ENCODE peak calls at places on chromosomes 13 and 19, in eight cellular contexts. P, A, L, Z, Y, S, U and W are unnamed samples.

GRCh38 chr13:101144808-101145419 is 271.4 kb downstream of the NALCN start:
- DNase-seq in P (peak), A (peak), L (no peak), Z (peak), Y (peak), S (no peak), U (no peak), W (peak)

GRCh38 chr13:95749545-95749944 is 72.6 kb downstream of the DNAJC3 start:
- DNase-seq in P (no peak), A (no peak), L (no peak), Z (no peak), Y (no peak), S (no peak), U (no peak), W (no peak)

GRCh38 chr19:51250786-51251452 is at the start of gene SIGLECL1:
- DNase-seq in P (no peak), A (no peak), L (no peak), Z (no peak), Y (no peak), S (no peak), U (no peak), W (no peak)

GRCh38 chr13:113558461-113558860 is 26.1 kb upstream of the TFDP1 start:
- DNase-seq in P (no peak), A (no peak), L (no peak), Z (no peak), Y (no peak), S (no peak), U (no peak), W (no peak)

GRCh38 chr13:96403241-96403640 is 313.3 kb downstream of the HS6ST3 start:
- DNase-seq in P (no peak), A (no peak), L (no peak), Z (no peak), Y (no peak), S (no peak), U (no peak), W (no peak)

GRCh38 chr19:7941895-7942596 is 1.4 kb downstream of the TIMM44 start:
- DNase-seq in P (no peak), A (no peak), L (no peak), Z (no peak), Y (no peak), S (no peak), U (no peak), W (no peak)

GRCh38 chr13:32537580-32538233 is 888 bp downstream of the N4BP2L2 start:
- DNase-seq in P (peak), A (no peak), L (peak), Z (no peak), Y (no peak), S (peak), U (peak), W (no peak)

GRCh38 chr13:111484129-111484925 is 163.9 kb downstream of the TEX29 start:
- DNase-seq in P (no peak), A (no peak), L (no peak), Z (peak), Y (no peak), S (no peak), U (no peak), W (no peak)

GRCh38 chr13:21005193-21005592 is 56.2 kb downstream of the LATS2 start:
- DNase-seq in P (no peak), A (no peak), L (no peak), Z (no peak), Y (no peak), S (no peak), U (no peak), W (no peak)

GRCh38 chr19:32876919-32877285 is 7.3 kb upstream of the SLC7A9 start:
- DNase-seq in P (peak), A (peak), L (no peak), Z (no peak), Y (peak), S (no peak), U (no peak), W (no peak)

DNA sequence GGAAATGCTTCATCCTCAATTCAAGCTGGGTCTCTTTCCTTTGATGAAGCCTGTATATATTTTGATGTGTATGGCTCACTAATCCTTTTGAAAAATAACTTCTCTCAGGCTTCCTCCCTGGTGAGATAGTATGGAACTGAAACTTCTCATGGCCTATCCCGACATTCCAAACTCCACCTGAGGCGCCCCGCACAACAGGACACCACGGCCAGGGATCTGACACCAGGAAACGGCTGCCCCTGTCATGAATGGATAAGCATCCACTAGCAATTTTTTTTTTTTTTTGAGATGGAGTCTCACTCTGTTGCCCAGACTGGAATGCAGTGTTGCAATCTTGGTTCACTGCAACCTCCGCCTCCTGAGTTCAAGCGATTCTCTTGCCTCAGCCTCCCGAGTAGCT is 16.4 kb downstream of the SLC7A1 start:
- DNase-seq in P (no peak), A (no peak), L (no peak), Z (no peak), Y (no peak), S (no peak), U (no peak), W (no peak)
- TF ChIP-seq CTCF in P (no peak), A (no peak), L (no peak), Z (no peak), Y (no peak), S (no peak), U (no peak), W (no peak)

DNA sequence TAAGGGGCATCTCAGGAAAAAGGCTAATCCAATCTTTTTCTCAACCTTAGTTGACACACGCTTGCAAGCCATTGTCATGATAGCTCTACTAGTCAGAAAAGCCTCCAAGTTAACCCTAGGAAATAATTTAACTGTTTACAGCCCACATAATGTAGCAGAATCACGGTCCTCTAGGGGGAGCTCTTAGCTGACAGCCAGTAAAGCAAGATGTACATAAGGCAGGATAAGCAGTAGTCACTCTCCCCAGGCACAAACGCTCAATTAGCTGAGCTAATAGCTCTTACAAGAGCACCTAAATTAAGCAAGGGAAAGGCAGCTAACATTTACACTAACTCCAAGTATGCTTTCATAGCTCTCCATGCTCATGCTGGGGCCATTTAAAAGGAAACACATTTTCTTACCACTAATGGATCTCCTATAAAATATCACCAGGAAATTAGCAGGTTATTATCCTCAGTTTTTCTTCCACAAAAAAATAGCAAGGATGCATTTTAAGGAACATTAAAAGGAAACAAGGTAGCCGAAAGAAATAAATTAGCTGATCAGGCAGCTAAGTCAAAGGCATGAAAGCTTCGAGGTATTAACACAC is 33.7 kb upstream of the ZSCAN5A start:
- DNase-seq in P (peak), A (peak), L (no peak), Z (peak), Y (no peak), S (no peak), U (no peak), W (no peak)
- TF ChIP-seq CTCF in P (peak), A (peak), L (no peak), Z (peak), Y (peak), S (no peak), U (no peak), W (peak)

GRCh38 chr19:17999685-18000479 is 8.1 kb upstream of the ARRDC2 start:
- DNase-seq in P (no peak), A (no peak), L (no peak), Z (no peak), Y (no peak), S (no peak), U (peak), W (no peak)

GRCh38 chr19:17996826-17997316 is 11.1 kb upstream of the ARRDC2 start:
- DNase-seq in P (peak), A (peak), L (peak), Z (peak), Y (peak), S (peak), U (peak), W (peak)

GRCh38 chr19:18000480-18000980 is 7.4 kb upstream of the ARRDC2 start:
- DNase-seq in P (no peak), A (no peak), L (no peak), Z (peak), Y (no peak), S (no peak), U (no peak), W (no peak)

GRCh38 chr19:17998827-17999150 is 9.2 kb upstream of the ARRDC2 start:
- DNase-seq in P (no peak), A (no peak), L (no peak), Z (no peak), Y (no peak), S (no peak), U (no peak), W (no peak)

GRCh38 chr19:17997969-17998826 is 9.8 kb upstream of the ARRDC2 start:
- DNase-seq in P (no peak), A (peak), L (no peak), Z (peak), Y (no peak), S (no peak), U (peak), W (no peak)
- TF ChIP-seq CTCF in P (peak), A (no peak), L (no peak), Z (peak), Y (peak), S (no peak), U (no peak), W (peak)

GRCh38 chr19:29214411-29214810 is 1.5 kb upstream of the UQCRFS1 start:
- DNase-seq in P (no peak), A (no peak), L (no peak), Z (no peak), Y (no peak), S (no peak), U (no peak), W (no peak)

GRCh38 chr19:29212614-29213573 is at the start of gene UQCRFS1:
- DNase-seq in P (peak), A (peak), L (peak), Z (peak), Y (peak), S (peak), U (peak), W (peak)

GRCh38 chr19:29215322-29215845 is 2.4 kb upstream of the UQCRFS1 start:
- DNase-seq in P (no peak), A (no peak), L (no peak), Z (no peak), Y (no peak), S (no peak), U (no peak), W (no peak)

GRCh38 chr19:29217591-29217990 is 4.6 kb upstream of the UQCRFS1 start:
- DNase-seq in P (no peak), A (no peak), L (no peak), Z (no peak), Y (no peak), S (no peak), U (no peak), W (no peak)

DNA sequence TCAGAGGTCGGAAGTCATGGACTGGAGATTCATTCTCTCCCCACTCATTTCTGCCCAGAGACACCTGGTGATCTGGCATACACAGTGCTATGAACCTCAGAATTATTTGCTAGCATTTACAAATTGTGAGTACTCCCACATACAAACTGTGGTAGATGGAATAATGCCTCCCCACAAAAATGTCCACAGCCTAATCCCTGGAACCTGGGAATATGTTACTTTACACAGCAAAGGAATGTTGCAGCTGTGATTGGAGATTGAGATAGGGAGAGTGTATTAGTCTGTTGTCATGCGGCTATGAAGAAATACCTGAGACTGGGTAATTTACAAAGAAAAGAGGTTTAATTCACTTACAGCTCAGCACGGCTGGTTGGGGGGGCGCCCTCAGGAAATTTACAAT is 3.1 kb upstream of the UQCRFS1 start:
- DNase-seq in P (no peak), A (no peak), L (no peak), Z (no peak), Y (no peak), S (no peak), U (no peak), W (no peak)
- TF ChIP-seq CTCF in P (no peak), A (no peak), L (no peak), Z (no peak), Y (no peak), S (no peak), U (no peak), W (no peak)

DNA sequence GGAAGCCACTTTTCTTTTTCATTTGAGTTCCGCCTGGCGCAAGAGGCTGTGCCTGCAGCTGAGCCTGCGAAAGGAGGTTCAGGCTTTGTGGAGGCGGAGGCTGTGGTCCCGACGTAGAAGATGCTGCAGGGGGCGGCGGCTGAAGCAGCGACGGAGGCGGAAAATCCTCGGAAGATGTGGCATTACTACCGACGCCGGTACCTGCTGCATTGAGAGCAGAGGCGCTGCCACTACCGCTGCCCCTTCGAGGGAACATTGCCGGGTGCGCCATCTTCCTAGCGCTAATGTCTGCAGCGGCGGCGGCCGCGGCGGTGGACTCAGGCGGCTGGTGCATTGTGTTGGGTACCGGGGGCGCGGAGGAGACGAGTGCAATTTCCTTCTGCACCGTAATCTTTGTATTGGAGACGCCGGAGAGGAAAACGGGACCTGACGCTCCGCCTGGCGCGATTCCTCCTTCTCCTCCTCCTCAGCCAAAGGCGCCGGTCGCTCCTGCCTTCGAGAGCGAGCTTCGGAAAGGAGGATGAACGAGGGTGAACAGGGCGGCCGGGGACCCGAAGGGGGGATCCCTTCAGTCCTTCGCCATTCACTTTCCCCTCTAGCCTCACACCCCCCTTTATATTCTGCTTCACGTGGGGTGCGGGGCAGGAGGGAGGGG is at the start of gene TSC22D1:
- DNase-seq in P (peak), A (peak), L (peak), Z (peak), Y (peak), S (peak), U (peak), W (peak)
- TF ChIP-seq CTCF in P (no peak), A (no peak), L (no peak), Z (no peak), Y (no peak), S (no peak), U (no peak), W (no peak)

GRCh38 chr19:2477141-2477710 is 1.3 kb downstream of the GADD45B start:
- DNase-seq in P (no peak), A (no peak), L (no peak), Z (peak), Y (no peak), S (peak), U (peak), W (no peak)

GRCh38 chr19:2479556-2480194 is 3.7 kb downstream of the GADD45B start:
- DNase-seq in P (peak), A (no peak), L (no peak), Z (no peak), Y (no peak), S (no peak), U (no peak), W (no peak)

GRCh38 chr19:2478756-2479555 is 3.0 kb downstream of the GADD45B start:
- DNase-seq in P (peak), A (peak), L (peak), Z (peak), Y (peak), S (peak), U (peak), W (peak)

GRCh38 chr19:2477732-2478191 is 1.8 kb downstream of the GADD45B start:
- DNase-seq in P (peak), A (peak), L (no peak), Z (no peak), Y (no peak), S (peak), U (peak), W (no peak)

GRCh38 chr19:2478324-2478755 is 2.4 kb downstream of the GADD45B start:
- DNase-seq in P (peak), A (peak), L (peak), Z (peak), Y (no peak), S (peak), U (peak), W (no peak)
- TF ChIP-seq CTCF in P (peak), A (peak), L (peak), Z (peak), Y (no peak), S (no peak), U (peak), W (no peak)

DNA sequence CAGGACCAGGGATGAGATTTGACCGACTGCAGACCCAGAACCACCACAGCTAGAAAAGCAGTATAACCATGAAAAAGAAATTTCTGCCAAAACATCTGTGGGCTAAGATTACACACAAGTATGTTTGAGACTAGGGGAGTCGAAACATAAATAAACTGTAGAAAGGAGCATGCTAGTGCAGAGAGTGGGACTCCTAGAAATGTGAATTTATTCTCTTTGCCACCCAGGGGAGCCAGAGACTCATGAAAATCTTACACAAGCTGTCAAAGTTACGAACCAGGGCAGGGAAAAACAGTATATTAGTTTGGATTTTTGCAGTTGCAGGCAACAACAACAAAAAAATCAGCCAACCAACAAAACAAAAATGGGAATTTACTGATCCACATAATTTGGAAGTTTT is 12.3 kb upstream of the HSPH1 start:
- DNase-seq in P (peak), A (peak), L (no peak), Z (no peak), Y (no peak), S (no peak), U (no peak), W (no peak)
- TF ChIP-seq CTCF in P (peak), A (peak), L (no peak), Z (no peak), Y (no peak), S (no peak), U (no peak), W (no peak)

DNA sequence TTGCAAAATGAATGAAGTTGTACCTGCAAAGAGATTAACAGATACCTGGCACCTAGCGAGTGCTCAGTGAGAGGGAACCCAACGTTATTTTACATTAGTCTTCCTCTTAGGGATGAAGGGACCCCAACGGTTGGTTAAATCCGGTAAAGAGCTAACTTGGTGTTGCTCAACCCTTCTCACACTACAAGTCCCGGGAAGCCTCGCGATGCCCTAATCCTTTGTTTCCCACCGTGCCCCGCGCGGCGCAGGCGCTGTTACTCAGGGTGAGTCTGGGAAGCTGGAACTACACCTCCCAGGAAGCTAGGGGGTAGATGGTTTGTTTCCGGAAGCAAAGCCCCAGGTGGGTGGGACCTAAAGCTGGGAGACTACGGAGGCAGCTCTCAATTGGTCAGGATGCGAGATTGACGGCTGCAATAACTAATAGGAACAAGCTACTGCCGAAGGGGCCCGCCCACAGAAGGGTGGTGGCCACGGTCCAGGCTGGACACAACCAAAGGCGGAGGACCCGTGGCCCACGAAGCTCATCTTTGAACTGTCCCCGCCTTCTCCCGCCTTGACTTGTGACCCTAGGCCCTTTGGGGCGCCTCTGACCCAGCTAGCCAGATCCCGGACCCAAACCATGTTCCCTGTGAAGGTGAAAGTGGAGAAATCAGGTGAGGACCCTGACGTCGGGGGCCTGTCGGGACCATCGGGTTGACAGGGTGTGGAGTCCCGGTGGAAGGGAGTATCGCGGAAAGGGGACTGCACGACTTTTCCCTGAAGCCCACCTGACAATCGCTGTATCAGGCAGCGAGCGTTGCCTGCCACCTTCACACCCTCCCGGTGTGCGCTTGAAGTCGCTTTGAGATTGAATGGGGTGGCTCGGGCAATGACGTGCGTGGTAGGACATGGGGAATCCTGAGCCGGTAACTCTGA is at the start of gene LIN37:
- DNase-seq in P (peak), A (peak), L (peak), Z (peak), Y (peak), S (peak), U (peak), W (peak)
- TF ChIP-seq CTCF in P (no peak), A (no peak), L (no peak), Z (no peak), Y (no peak), S (no peak), U (peak), W (no peak)

DNA sequence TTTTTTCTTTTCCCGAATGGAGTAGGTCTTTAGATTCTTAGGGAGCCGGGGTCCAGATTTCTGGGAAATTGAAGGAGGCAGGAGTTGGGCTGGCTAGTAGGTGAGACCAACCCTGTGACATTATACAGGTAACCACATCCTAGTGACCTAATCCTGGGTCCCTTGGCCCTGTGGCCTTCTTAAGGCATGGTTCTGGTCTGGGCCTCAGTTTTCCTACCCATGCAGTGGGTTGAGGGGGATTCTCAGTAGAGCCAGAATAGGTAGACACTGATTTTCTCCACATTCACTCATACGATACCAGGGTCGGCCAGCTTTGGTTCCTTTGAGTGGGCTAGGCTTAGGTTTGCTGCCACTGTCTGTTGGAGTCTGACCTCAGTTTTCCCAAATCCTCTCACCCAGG is 7.2 kb downstream of the PPFIA3 start:
- DNase-seq in P (no peak), A (no peak), L (no peak), Z (no peak), Y (no peak), S (no peak), U (no peak), W (no peak)
- TF ChIP-seq CTCF in P (no peak), A (no peak), L (no peak), Z (no peak), Y (no peak), S (no peak), U (no peak), W (no peak)